ENCODE peak calls at places on chromosomes 12 and 14, in seven cellular contexts. One of them, this sample, is unnamed.

GRCh38 chr12:104750061-104750460 is 208.0 kb downstream of the SLC41A2 start:
- DNase-seq in fibroblast of the aortic adventitia: peak; percentile 13
- DNase-seq in lung: peak; percentile 47
- DNase-seq in coronary artery: no peak
- DNase-seq in GM13977: no peak
- DNase-seq in lower leg skin: peak; percentile 39
- DNase-seq in AG04449: no peak
- DNase-seq in this sample: no peak

GRCh38 chr12:68342966-68343365 is 10.8 kb upstream of the MDM1 start:
- DNase-seq in fibroblast of the aortic adventitia: no peak
- DNase-seq in lung: no peak
- DNase-seq in coronary artery: no peak
- DNase-seq in GM13977: no peak
- DNase-seq in lower leg skin: no peak
- DNase-seq in AG04449: no peak
- DNase-seq in this sample: no peak

GRCh38 chr14:25042362-25043299 is 7.3 kb downstream of the STXBP6 start:
- DNase-seq in fibroblast of the aortic adventitia: peak; percentile 73
- DNase-seq in lung: no peak
- DNase-seq in coronary artery: no peak
- DNase-seq in GM13977: no peak
- DNase-seq in lower leg skin: no peak
- DNase-seq in AG04449: peak; percentile 2
- DNase-seq in this sample: no peak

GRCh38 chr14:26323781-26324363 is 274.0 kb downstream of the NOVA1 start:
- DNase-seq in fibroblast of the aortic adventitia: no peak
- DNase-seq in lung: no peak
- DNase-seq in coronary artery: no peak
- DNase-seq in GM13977: no peak
- DNase-seq in lower leg skin: no peak
- DNase-seq in AG04449: no peak
- DNase-seq in this sample: no peak

GRCh38 chr12:10701226-10701681 is 21.9 kb downstream of the YBX3 start:
- DNase-seq in fibroblast of the aortic adventitia: no peak
- DNase-seq in lung: no peak
- DNase-seq in coronary artery: no peak
- DNase-seq in GM13977: no peak
- DNase-seq in lower leg skin: no peak
- DNase-seq in AG04449: no peak
- DNase-seq in this sample: no peak

GRCh38 chr12:26806556-26806955 is 26.4 kb downstream of the ITPR2 start:
- DNase-seq in fibroblast of the aortic adventitia: no peak
- DNase-seq in lung: no peak
- DNase-seq in coronary artery: no peak
- DNase-seq in GM13977: no peak
- DNase-seq in lower leg skin: no peak
- DNase-seq in AG04449: no peak
- DNase-seq in this sample: no peak

GRCh38 chr14:100577321-100577985 is 9.8 kb downstream of the BEGAIN start:
- DNase-seq in fibroblast of the aortic adventitia: no peak
- DNase-seq in lung: no peak
- DNase-seq in coronary artery: no peak
- DNase-seq in GM13977: no peak
- DNase-seq in lower leg skin: no peak
- DNase-seq in AG04449: no peak
- DNase-seq in this sample: no peak

GRCh38 chr14:102726191-102726949 is 50.9 kb upstream of the TRAF3 start:
- DNase-seq in fibroblast of the aortic adventitia: no peak
- DNase-seq in lung: no peak
- DNase-seq in coronary artery: no peak
- DNase-seq in GM13977: no peak
- DNase-seq in lower leg skin: no peak
- DNase-seq in AG04449: no peak
- DNase-seq in this sample: no peak

GRCh38 chr12:56629459-56630179 is 507 bp downstream of the BAZ2A start:
- DNase-seq in fibroblast of the aortic adventitia: peak; percentile 22
- DNase-seq in lung: no peak
- DNase-seq in coronary artery: no peak
- DNase-seq in GM13977: peak; percentile 65
- DNase-seq in lower leg skin: no peak
- DNase-seq in AG04449: no peak
- DNase-seq in this sample: peak; percentile 31

GRCh38 chr12:119139448-119139847 is 39.3 kb upstream of the HSPB8 start:
- DNase-seq in fibroblast of the aortic adventitia: no peak
- DNase-seq in lung: no peak
- DNase-seq in coronary artery: no peak
- DNase-seq in GM13977: no peak
- DNase-seq in lower leg skin: no peak
- DNase-seq in AG04449: no peak
- DNase-seq in this sample: no peak

GRCh38 chr14:100775831-100776591 is 49.3 kb downstream of the DLK1 start:
- DNase-seq in fibroblast of the aortic adventitia: no peak
- DNase-seq in lung: no peak
- DNase-seq in coronary artery: no peak
- DNase-seq in GM13977: peak; percentile 9
- DNase-seq in lower leg skin: no peak
- DNase-seq in AG04449: no peak
- DNase-seq in this sample: no peak

GRCh38 chr14:64060648-64061096 is 207.9 kb downstream of the SYNE2 start:
- DNase-seq in fibroblast of the aortic adventitia: no peak
- DNase-seq in lung: no peak
- DNase-seq in coronary artery: no peak
- DNase-seq in GM13977: no peak
- DNase-seq in lower leg skin: peak; percentile 24
- DNase-seq in AG04449: no peak
- DNase-seq in this sample: peak; percentile 95

GRCh38 chr14:96637521-96637920 is 135.3 kb downstream of the PAPOLA start:
- DNase-seq in fibroblast of the aortic adventitia: no peak
- DNase-seq in lung: no peak
- DNase-seq in coronary artery: peak; percentile 31
- DNase-seq in GM13977: no peak
- DNase-seq in lower leg skin: peak; percentile 8
- DNase-seq in AG04449: no peak
- DNase-seq in this sample: no peak

GRCh38 chr14:103724116-103724515 is 8.5 kb downstream of the ZFYVE21 start:
- DNase-seq in fibroblast of the aortic adventitia: peak; percentile 54
- DNase-seq in lung: no peak
- DNase-seq in coronary artery: peak; percentile 90
- DNase-seq in GM13977: no peak
- DNase-seq in lower leg skin: no peak
- DNase-seq in AG04449: no peak
- DNase-seq in this sample: no peak

GRCh38 chr12:118164798-118165486 is 29.0 kb downstream of the PEBP1 start:
- DNase-seq in fibroblast of the aortic adventitia: peak; percentile 38
- DNase-seq in lung: peak; percentile 36
- DNase-seq in coronary artery: no peak
- DNase-seq in GM13977: peak; percentile 32
- DNase-seq in lower leg skin: no peak
- DNase-seq in AG04449: no peak
- DNase-seq in this sample: peak; percentile 40

DNA sequence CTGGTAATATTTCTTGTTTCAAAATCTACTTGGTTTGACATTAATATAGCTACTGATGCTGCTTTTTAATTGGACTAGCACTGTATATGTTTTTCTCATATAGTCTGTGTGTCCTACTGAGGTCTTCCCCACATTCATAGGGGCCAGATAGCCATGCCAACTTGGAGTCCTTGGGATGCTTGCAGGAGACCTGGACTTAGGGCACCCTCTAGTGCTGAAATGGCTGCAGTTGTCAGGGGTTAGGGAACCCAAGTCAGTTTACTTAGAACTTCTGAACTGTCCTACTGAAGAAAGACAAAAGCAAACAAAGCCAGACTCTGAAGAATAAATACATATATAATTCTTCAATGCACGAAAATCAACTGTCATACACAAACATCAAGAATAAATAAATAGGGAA is 279.9 kb upstream of the SYT1 start:
- DNase-seq in fibroblast of the aortic adventitia: peak; percentile 8
- DNase-seq in lung: no peak
- DNase-seq in coronary artery: no peak
- DNase-seq in GM13977: no peak
- DNase-seq in lower leg skin: no peak
- DNase-seq in AG04449: no peak
- DNase-seq in this sample: peak; percentile 50
- TF ChIP-seq CTCF in fibroblast of the aortic adventitia: peak; percentile 16
- TF ChIP-seq CTCF in lung: no peak
- TF ChIP-seq CTCF in coronary artery: no peak
- TF ChIP-seq CTCF in GM13977: peak; percentile 19
- TF ChIP-seq CTCF in lower leg skin: no peak
- TF ChIP-seq CTCF in AG04449: peak; percentile 16
- TF ChIP-seq CTCF in this sample: peak; percentile 29

GRCh38 chr12:110105961-110106540 is 18.1 kb upstream of the IFT81 start:
- DNase-seq in fibroblast of the aortic adventitia: peak; percentile 31
- DNase-seq in lung: no peak
- DNase-seq in coronary artery: no peak
- DNase-seq in GM13977: no peak
- DNase-seq in lower leg skin: no peak
- DNase-seq in AG04449: no peak
- DNase-seq in this sample: no peak

GRCh38 chr12:110105159-110105558 is 19.0 kb upstream of the IFT81 start:
- DNase-seq in fibroblast of the aortic adventitia: no peak
- DNase-seq in lung: no peak
- DNase-seq in coronary artery: no peak
- DNase-seq in GM13977: no peak
- DNase-seq in lower leg skin: no peak
- DNase-seq in AG04449: no peak
- DNase-seq in this sample: no peak

GRCh38 chr12:110100315-110100970 is 23.7 kb upstream of the IFT81 start:
- DNase-seq in fibroblast of the aortic adventitia: peak; percentile 87
- DNase-seq in lung: peak; percentile 66
- DNase-seq in coronary artery: no peak
- DNase-seq in GM13977: peak; percentile 75
- DNase-seq in lower leg skin: peak; percentile 71
- DNase-seq in AG04449: no peak
- DNase-seq in this sample: peak; percentile 78

GRCh38 chr12:110104188-110104969 is 19.8 kb upstream of the IFT81 start:
- DNase-seq in fibroblast of the aortic adventitia: peak; percentile 81
- DNase-seq in lung: no peak
- DNase-seq in coronary artery: no peak
- DNase-seq in GM13977: no peak
- DNase-seq in lower leg skin: no peak
- DNase-seq in AG04449: no peak
- DNase-seq in this sample: no peak

DNA sequence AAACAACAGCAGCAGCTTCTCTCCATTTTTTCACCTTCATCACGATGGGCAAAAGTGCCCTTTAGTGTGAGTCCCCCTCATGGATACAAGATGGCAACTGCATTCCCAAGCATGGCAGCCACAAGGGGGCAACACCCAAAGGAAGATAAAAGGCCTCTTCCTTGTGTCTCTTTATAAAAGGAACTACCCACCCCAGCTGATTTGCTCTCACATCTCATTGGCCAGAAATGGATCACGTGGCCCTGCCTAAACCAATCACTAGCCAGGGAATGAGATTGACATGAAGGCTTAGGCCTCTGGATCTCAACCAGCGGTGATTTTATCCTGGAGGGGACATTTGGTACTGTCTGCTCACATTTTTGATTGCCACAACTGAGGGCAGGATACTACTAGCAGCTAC is 21.9 kb upstream of the IFT81 start:
- DNase-seq in fibroblast of the aortic adventitia: peak; percentile 56
- DNase-seq in lung: no peak
- DNase-seq in coronary artery: no peak
- DNase-seq in GM13977: no peak
- DNase-seq in lower leg skin: no peak
- DNase-seq in AG04449: no peak
- DNase-seq in this sample: peak; percentile 74
- TF ChIP-seq CTCF in fibroblast of the aortic adventitia: peak; percentile 33
- TF ChIP-seq CTCF in lung: no peak
- TF ChIP-seq CTCF in coronary artery: no peak
- TF ChIP-seq CTCF in GM13977: peak; percentile 40
- TF ChIP-seq CTCF in lower leg skin: no peak
- TF ChIP-seq CTCF in AG04449: peak; percentile 30
- TF ChIP-seq CTCF in this sample: peak; percentile 33

DNA sequence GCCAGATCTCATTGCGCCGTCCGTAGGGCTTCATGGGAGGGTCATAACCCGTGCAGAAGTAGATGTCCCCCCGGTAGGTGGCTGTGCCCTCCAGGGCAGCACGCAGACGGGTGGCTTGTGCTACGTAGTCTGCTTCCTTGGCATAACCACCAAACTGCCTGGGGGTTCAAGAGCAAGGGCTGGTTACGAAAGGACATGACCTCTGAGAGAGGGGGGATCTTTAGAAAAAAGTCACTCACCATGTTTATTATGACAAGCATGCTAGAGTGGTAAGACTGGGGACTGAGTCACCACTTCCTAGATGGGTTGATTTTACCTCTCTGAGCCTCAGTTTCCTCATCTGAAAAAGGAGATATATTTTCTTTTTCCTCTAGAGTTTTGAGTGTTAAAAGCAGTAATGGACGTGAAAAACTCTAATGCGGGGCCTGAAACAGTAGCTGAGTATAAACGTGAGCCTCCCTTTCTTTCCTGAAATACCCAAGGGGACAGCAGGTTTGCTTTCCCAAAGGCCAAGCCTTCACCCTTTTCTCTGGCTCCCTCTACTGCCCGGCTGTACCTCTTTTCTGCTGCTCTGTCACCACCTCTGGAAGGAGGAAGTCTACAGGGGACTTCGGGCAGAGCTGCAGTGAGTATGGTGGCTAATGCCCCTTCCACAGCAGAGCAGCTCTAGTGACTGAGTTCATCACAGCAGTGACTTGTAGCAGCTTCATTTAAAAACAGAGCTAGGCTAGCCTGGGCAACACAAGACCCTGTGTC is 23.5 kb upstream of the GPRC5D start:
- DNase-seq in fibroblast of the aortic adventitia: peak; percentile 65
- DNase-seq in lung: no peak
- DNase-seq in coronary artery: no peak
- DNase-seq in GM13977: peak; percentile 26
- DNase-seq in lower leg skin: no peak
- DNase-seq in AG04449: no peak
- DNase-seq in this sample: peak; percentile 55
- TF ChIP-seq CTCF in fibroblast of the aortic adventitia: peak; percentile 69
- TF ChIP-seq CTCF in lung: no peak
- TF ChIP-seq CTCF in coronary artery: no peak
- TF ChIP-seq CTCF in GM13977: peak; percentile 32
- TF ChIP-seq CTCF in lower leg skin: no peak
- TF ChIP-seq CTCF in AG04449: peak; percentile 52
- TF ChIP-seq CTCF in this sample: peak; percentile 23

DNA sequence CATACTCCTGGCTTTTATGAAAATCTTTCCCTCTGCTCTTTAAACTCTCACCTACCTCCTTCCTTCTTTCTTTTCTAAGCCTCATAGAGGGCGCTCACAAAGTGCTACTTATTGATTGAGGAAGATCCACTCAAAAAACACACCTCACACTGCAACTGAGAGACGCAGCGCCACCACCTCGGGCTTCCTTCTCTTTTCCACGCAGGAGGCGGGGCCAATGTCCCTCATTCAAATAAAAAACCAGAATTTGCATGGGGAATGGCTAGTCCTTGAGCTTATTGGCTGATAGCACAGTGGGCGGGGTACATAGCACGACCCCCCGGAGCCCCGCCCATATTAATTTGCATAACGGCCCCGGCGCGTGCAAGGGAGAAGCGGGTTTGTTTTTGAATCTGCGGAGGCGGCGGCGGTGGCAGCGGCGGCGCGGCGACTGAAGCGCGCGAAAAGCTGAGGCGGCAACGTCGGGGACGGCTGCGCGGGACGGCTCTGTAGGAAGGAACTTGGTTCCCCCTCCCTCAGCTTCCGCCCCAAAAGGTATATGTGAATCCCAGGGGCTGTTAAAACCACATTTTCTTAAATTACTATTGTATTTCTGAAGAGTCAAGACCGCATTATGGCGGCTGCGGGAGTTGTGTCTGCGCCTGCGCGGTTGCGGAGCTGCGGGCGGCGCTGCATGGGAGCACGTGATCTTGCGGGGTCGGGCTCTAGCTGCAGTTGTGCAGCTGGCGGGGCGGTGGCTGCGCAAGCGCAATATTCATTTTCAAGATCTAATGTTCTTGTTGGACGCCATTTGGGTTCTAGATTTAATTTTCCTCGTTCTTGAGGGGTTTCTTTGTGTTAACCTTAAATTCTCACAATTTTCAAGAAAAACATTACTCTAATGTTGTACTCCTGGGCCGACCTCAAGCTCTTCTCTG is at the start of gene ATF7IP:
- DNase-seq in fibroblast of the aortic adventitia: peak; percentile 97
- DNase-seq in lung: peak; percentile 96
- DNase-seq in coronary artery: peak; percentile 96
- DNase-seq in GM13977: peak; percentile 88
- DNase-seq in lower leg skin: peak; percentile 98
- DNase-seq in AG04449: peak; percentile 89
- DNase-seq in this sample: peak; percentile 96
- TF ChIP-seq CTCF in fibroblast of the aortic adventitia: peak; percentile 30
- TF ChIP-seq CTCF in lung: peak; percentile 17
- TF ChIP-seq CTCF in coronary artery: no peak
- TF ChIP-seq CTCF in GM13977: peak; percentile 48
- TF ChIP-seq CTCF in lower leg skin: no peak
- TF ChIP-seq CTCF in AG04449: peak; percentile 25
- TF ChIP-seq CTCF in this sample: no peak